ENCODE peak calls at places on chromosomes 2 and 18, in eight cellular contexts. R is heart right ventricle; F is CD8-positive, alpha-beta memory T cell; X is psoas muscle; S is lower lobe of right lung; E is PC-3; V is heart left ventricle; U is lung. M is an unnamed sample. For H3K9me3, the result is how much of the 10 kb centered on the place peaks cover.

GRCh38 chr2:182715121-182715895 is 749 bp upstream of the DNAJC10 start:
- DNase-seq in R (no peak), F (no peak), X (no peak), S (no peak), E (peak), V (no peak), U (no peak), M (no peak)

GRCh38 chr18:29651121-29651675 is 1391.3 kb downstream of the DSC3 start:
- DNase-seq in R (no peak), F (no peak), X (no peak), S (no peak), E (peak), V (no peak), U (no peak), M (no peak)

GRCh38 chr18:22241806-22242440 is 72.5 kb downstream of the GATA6 start:
- DNase-seq in R (no peak), F (no peak), X (no peak), S (no peak), E (no peak), V (no peak), U (no peak), M (no peak)

GRCh38 chr2:45888167-45888566 is 236.7 kb downstream of the PRKCE start:
- DNase-seq in R (no peak), F (no peak), X (no peak), S (no peak), E (no peak), V (no peak), U (no peak), M (peak)

GRCh38 chr2:176461686-176462376 is 192.6 kb downstream of the MTX2 start:
- DNase-seq in R (no peak), F (no peak), X (no peak), S (no peak), E (no peak), V (no peak), U (no peak), M (no peak)

GRCh38 chr2:217802876-217803638 is 199.7 kb downstream of the TNS1 start:
- DNase-seq in R (no peak), F (no peak), X (peak), S (no peak), E (no peak), V (no peak), U (no peak), M (no peak)

GRCh38 chr2:79292231-79292785 is 132.8 kb upstream of the REG3A start:
- DNase-seq in R (no peak), F (no peak), X (no peak), S (no peak), E (no peak), V (no peak), U (no peak), M (no peak)

GRCh38 chr2:233380132-233381012 is 26.1 kb downstream of the DGKD start:
- DNase-seq in R (no peak), F (no peak), X (no peak), S (no peak), E (no peak), V (no peak), U (no peak), M (no peak)

GRCh38 chr2:196234672-196235071 is 63.3 kb upstream of the STK17B start:
- DNase-seq in R (no peak), F (peak), X (no peak), S (no peak), E (peak), V (no peak), U (no peak), M (no peak)

GRCh38 chr2:31136732-31137131 is 1.5 kb downstream of the GALNT14 start:
- DNase-seq in R (no peak), F (no peak), X (no peak), S (no peak), E (no peak), V (no peak), U (no peak), M (no peak)
- H3K4me3 ChIP-seq in R (no peak), F (no peak), X (no peak), S (peak), E (peak), V (peak), U (no peak), M (no peak)

DNA sequence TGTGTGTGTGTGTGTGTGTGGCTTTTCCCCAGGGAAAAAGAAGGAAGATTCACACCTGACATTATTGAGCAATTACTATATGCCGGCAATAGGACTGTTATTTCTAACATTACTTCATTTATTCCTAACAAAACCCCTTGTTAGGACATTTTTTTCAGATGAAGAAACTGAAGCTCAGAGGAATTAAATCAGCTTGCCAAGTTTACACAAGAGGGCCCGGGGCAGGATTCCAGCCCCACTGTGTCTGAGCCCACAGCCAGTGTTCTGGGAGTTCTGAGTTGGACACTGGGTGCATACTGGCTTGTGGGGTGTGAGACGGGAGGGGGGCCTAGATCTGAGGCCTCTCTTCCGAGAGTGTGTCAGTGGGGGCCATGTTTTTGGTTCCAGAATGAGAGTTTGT is 9.9 kb downstream of the TOGARAM2 start:
- DNase-seq in R (peak), F (no peak), X (peak), S (no peak), E (no peak), V (no peak), U (no peak), M (no peak)
- H3K27ac ChIP-seq in R (no peak), F (no peak), X (no peak), S (no peak), E (no peak), V (no peak), U (no peak), M (peak)

DNA sequence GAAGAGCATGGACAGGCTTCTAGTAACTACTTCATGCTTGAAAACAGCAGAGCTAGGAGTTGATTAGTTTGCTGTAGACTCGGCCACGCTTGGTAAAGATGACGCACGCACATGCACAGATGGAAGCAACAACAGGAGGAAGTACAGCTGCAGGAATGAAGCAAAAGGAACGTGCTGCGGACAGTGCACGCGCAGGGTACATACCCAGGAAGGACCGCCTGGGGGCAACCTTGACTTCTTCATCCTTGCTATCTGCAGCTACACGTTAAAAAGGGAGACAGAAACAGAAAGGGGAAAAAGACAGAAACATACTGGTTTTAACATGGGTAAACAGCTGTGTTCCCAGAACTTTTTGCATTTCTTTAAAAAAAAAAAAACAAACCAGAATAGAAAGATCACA is 17.7 kb downstream of the SLC66A2 start:
- DNase-seq in R (no peak), F (no peak), X (peak), S (peak), E (peak), V (peak), U (no peak), M (no peak)
- H3K9me3 ChIP-seq in R (under half), F (under half), X (under half), S (under half), E (under half), V (under half), U (under half), M (under half)

GRCh38 chr2:128422571-128422970 is 103.9 kb upstream of the HS6ST1 start:
- DNase-seq in R (no peak), F (no peak), X (no peak), S (no peak), E (peak), V (no peak), U (peak), M (peak)
- H3K4me3 ChIP-seq in R (no peak), F (no peak), X (no peak), S (no peak), E (no peak), V (no peak), U (no peak), M (no peak)

GRCh38 chr2:126655500-126656310 is at the start of gene GYPC:
- DNase-seq in R (peak), F (peak), X (peak), S (peak), E (no peak), V (peak), U (peak), M (peak)
- H3K27ac ChIP-seq in R (peak), F (peak), X (peak), S (peak), E (no peak), V (peak), U (peak), M (peak)

GRCh38 chr2:85037622-85038021 is 66.7 kb downstream of the KCMF1 start:
- DNase-seq in R (no peak), F (no peak), X (no peak), S (no peak), E (no peak), V (no peak), U (no peak), M (no peak)

GRCh38 chr2:85042330-85042729 is 71.4 kb downstream of the KCMF1 start:
- DNase-seq in R (no peak), F (no peak), X (no peak), S (no peak), E (no peak), V (no peak), U (no peak), M (no peak)
- H3K9me3 ChIP-seq in R (under half), F (under half), X (under half), S (under half), E (under half), V (under half), U (under half), M (under half)

DNA sequence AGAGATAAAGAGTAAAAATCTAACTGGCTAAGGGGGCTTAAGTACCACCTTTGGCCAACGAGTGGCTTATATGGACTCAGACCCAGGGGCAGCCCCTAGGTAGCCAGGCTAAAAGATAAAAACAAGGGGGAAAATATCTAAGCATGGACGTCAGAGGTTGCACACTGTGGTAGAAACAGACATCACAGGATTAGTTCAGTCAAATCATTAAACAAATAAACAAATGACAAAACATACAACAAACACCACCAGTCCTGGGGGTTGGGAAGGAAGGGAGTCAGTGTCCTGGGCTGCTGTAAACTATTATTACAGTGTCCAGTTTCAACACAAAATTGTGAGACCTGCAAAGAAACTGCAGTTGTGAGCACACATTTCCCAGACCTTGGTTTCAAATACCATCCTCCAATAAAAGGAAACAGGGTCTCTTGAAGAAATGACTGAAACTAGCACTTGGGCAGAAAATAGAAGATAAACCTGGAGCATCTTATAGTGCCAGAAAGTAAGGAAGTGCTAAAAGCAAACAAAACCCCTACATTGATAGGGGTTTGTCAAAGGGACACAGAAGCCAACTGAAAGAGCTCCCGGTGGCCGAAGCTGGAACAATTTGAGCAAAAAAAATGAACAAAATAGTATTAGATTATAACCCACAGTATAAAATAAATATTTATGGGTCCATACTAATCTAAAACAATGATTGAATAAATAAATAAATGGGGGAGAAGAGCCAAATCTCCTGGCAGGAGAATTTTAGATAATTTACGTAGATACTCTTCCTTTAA is 154.8 kb upstream of the KLF7 start:
- DNase-seq in R (no peak), F (no peak), X (no peak), S (no peak), E (no peak), V (no peak), U (no peak), M (no peak)
- H3K4me3 ChIP-seq in R (no peak), F (no peak), X (no peak), S (no peak), E (no peak), V (no peak), U (no peak), M (no peak)

GRCh38 chr18:9649164-9649540 is 34.8 kb upstream of the PPP4R1 start:
- DNase-seq in R (no peak), F (no peak), X (no peak), S (no peak), E (no peak), V (no peak), U (no peak), M (no peak)
- H3K27ac ChIP-seq in R (no peak), F (no peak), X (no peak), S (no peak), E (peak), V (no peak), U (no peak), M (peak)